ENCODE peak calls at places on chromosomes 4 and X, in five cellular contexts. F, O, T, U and K are unnamed samples.

GRCh38 chr4:76012388-76012801 is 5.1 kb upstream of the CXCL9 start:
- DNase-seq in F (no peak), T (no peak), U (no peak), O (no peak), K (no peak)

GRCh38 chrX:9882669-9883446 is 84.3 kb upstream of the CLDN34 start:
- DNase-seq in U (no peak), F (no peak), O (peak; percentile 55), T (no peak), K (no peak)

GRCh38 chrX:139642241-139642927 is 65.6 kb downstream of the MCF2 start:
- DNase-seq in O (peak; percentile 1), F (no peak), U (no peak), T (no peak), K (no peak)

GRCh38 chr4:2320152-2320551 is 58.2 kb upstream of the MXD4 start:
- DNase-seq in F (no peak), O (no peak), T (no peak), U (no peak), K (peak; percentile 6)

GRCh38 chr4:136863756-136864155 is 668.5 kb downstream of the PCDH18 start:
- DNase-seq in F (no peak), T (no peak), U (no peak), O (peak; percentile 18), K (no peak)

GRCh38 chr4:40448875-40449274 is 113.7 kb downstream of the CHRNA9 start:
- DNase-seq in U (no peak), F (no peak), T (no peak), O (no peak), K (no peak)

GRCh38 chr4:1511441-1512041 is 105.3 kb upstream of the NKX1-1 start:
- DNase-seq in U (peak; percentile 35), T (no peak), F (peak; percentile 3), O (peak; percentile 90), K (no peak)

GRCh38 chrX:46461653-46462191 is 83.5 kb downstream of the ZNF674 start:
- DNase-seq in U (no peak), F (peak; percentile 57), T (no peak), O (no peak), K (no peak)

GRCh38 chrX:137748827-137749226 is 182.9 kb downstream of the ZIC3 start:
- DNase-seq in O (no peak), T (no peak), U (no peak), F (no peak), K (no peak)

GRCh38 chr4:63349674-63350025 is 1059.6 kb downstream of the TECRL start:
- DNase-seq in F (no peak), T (no peak), U (no peak), O (no peak), K (no peak)

GRCh38 chr4:168076989-168077725 is 15.2 kb upstream of the ANXA10 start:
- DNase-seq in U (peak; percentile 44), F (peak; percentile 71), T (peak; percentile 25), O (peak; percentile 88), K (peak; percentile 63)

GRCh38 chr4:47510506-47511143 is 25.6 kb downstream of the ATP10D start:
- DNase-seq in U (no peak), T (peak; percentile 49), O (peak; percentile 62), F (peak; percentile 82), K (no peak)

GRCh38 chr4:11743961-11744360 is 315.3 kb upstream of the HS3ST1 start:
- DNase-seq in U (no peak), F (no peak), T (no peak), O (no peak), K (no peak)

DNA sequence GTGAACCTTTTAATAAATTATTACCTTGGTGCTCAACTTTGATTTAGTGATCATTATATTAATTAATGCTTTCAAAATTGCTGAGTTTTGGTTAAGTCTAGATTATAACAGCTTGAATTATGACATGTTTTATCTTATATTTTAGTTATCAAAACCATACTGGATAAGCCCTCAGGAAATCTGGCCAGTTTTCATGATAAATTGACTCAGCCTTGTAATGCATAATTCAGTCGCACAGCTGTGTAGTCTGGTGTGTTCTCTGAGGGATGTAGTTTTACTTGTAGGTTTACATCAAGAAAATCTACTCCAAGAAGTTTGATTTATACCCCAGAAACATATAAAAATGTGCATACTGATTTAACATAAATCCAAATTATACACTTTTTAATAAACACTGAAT is 477.4 kb downstream of the SPRY1 start:
- DNase-seq in F (no peak), O (no peak), U (no peak), T (no peak), K (no peak)
- TF ChIP-seq CTCF in F (no peak), O (no peak), U (no peak), T (no peak), K (no peak)

GRCh38 chr4:185395956-185396723 is 416 bp upstream of the LRP2BP start:
- DNase-seq in U (peak; percentile 96), F (peak; percentile 98), O (peak; percentile 98), T (peak; percentile 98), K (peak; percentile 94)
- TF ChIP-seq CTCF in U (no peak), F (no peak), O (no peak), T (no peak), K (no peak)

DNA sequence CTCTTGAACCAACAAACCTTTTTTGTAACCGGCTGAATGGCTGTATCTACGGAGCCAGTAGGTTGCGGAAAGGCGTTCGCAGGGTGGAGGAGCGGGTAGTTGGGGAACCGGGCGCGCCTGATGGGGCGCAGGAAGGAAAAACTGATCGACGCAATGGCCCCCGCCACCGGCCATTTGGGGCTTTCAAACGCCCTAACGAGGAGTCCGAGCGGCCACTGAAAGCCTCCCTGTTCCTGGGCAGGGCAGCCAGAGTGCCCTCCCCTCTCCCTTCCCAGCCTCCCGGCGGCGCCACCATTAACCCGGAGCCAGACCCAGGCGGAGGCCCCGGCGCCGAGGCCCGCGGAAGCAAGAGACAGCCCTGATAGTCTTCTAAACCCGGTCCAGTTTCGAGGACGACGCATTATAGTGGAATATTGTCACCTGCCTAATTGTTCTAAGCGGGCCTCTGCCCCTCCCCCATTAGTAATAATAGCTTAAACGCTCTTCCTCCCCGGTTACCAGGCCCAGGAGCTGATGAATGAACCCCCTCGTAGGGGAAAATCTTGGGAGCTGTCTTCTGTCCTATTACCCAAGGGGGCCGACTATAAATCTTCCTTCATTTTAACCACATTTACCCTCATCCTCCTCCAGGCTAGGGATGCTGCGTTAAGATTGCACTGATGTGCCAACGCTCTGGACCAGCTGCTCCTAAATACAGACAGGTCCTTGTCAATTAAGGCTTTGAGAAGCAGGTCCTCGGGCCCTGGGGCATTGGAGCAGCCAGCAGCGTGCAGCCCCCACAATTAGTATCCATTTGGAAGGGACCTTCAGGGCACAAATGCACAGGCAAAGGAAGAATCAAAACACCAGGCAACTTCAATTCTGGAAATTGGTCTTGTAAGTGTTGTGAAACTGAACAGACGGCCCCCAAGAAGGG is 61.6 kb upstream of the TMEM33 start:
- DNase-seq in T (no peak), U (no peak), F (no peak), O (no peak), K (no peak)
- TF ChIP-seq CTCF in T (no peak), U (no peak), F (no peak), O (no peak), K (no peak)

GRCh38 chr4:8032381-8032780 is 92.7 kb upstream of the AFAP1 start:
- DNase-seq in O (no peak), U (no peak), F (no peak), T (no peak), K (no peak)

GRCh38 chr4:8035371-8035780 is 95.7 kb upstream of the AFAP1 start:
- DNase-seq in T (no peak), F (peak; percentile 27), O (peak; percentile 83), U (no peak), K (no peak)

GRCh38 chr4:8033776-8034528 is 94.3 kb upstream of the AFAP1 start:
- DNase-seq in O (no peak), F (no peak), T (no peak), U (no peak), K (no peak)

GRCh38 chr4:8030121-8030781 is 90.6 kb upstream of the AFAP1 start:
- DNase-seq in F (no peak), T (no peak), U (no peak), O (no peak), K (no peak)

GRCh38 chr4:8033067-8033755 is 93.5 kb upstream of the AFAP1 start:
- DNase-seq in F (no peak), U (no peak), T (no peak), O (no peak), K (no peak)
- TF ChIP-seq CTCF in F (no peak), U (no peak), T (no peak), O (no peak), K (no peak)

DNA sequence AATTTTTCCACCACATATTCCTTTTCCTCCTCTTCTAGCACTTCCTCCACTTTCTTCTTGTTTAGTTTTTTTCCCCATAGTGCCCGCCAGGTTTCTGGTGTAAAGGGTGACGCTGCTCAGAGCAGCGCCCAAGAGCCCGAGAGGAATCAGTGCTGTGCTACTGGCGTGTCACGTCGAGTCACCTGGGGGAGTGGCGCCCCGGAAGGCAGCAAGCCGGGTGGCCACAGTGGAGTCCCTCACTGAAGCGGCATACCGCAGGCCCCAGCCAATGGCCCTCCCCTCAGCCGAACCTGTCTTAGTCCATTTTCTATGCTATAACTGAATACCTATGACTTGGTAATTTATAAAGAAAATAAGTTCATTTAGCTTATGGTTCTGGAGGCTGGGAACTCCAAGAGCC is 51.5 kb downstream of the SPIN4 start:
- DNase-seq in F (no peak), O (no peak), T (no peak), U (no peak), K (no peak)
- TF ChIP-seq CTCF in F (no peak), O (no peak), T (no peak), U (no peak), K (no peak)

DNA sequence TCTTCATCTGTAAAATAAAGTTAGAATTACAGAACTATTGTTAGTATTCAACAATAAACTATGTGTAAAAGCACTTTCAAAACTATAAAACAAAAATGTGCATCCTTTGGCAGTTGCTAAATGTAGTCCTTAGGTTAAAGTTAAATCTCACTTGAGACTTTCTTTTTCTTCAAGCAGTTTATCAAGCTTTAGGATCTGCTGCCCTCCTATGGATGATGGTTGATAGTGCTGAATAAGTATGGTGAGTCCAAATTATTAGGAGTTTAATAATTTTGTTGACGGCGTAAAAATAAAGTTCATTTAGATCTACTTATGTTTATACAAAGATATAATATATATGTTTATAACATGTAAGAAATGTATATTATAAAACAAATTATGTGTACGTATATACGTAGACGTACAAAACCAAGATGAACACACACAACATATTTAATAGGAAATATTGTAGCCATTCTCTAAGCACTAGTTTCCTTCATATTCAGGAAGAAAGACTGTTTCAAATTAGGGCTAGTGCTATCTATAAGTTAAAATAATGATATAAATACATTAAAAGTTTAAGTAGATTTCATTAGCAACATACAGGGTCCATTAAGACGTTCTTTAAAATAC is 22.3 kb downstream of the UGT2A2 start:
- DNase-seq in U (peak; percentile 40), O (peak; percentile 72), F (peak; percentile 40), T (no peak), K (no peak)
- TF ChIP-seq CTCF in U (peak; percentile 71), O (peak; percentile 68), F (peak; percentile 23), T (peak; percentile 16), K (peak; percentile 79)

GRCh38 chr4:121070696-121071639 is 1.4 kb downstream of the NDNF start:
- DNase-seq in F (no peak), O (peak; percentile 15), U (no peak), T (no peak), K (peak; percentile 49)
- TF ChIP-seq CTCF in F (peak; percentile 8), O (peak; percentile 37), U (no peak), T (no peak), K (peak; percentile 50)

GRCh38 chrX:727738-728621 is 97.4 kb downstream of the SHOX start:
- DNase-seq in F (no peak), T (no peak), O (peak; percentile 3), U (peak; percentile 9), K (no peak)
- TF ChIP-seq CTCF in F (no peak), T (peak; percentile 23), O (peak; percentile 45), U (peak; percentile 49), K (peak; percentile 56)